ENCODE peak calls at places on chromosomes 2 and 18, in six cellular contexts. R, Q, H, Z, X and W are unnamed samples.

GRCh38 chr2:45778720-45779171 is 127.3 kb downstream of the PRKCE start:
- DNase-seq in R (peak; percentile 64), X (peak; percentile 78), H (peak; percentile 76), Q (peak; percentile 87), Z (peak; percentile 11), W (peak; percentile 57)

GRCh38 chr2:176188969-176189665 is 649 bp downstream of the HOXD1 start:
- DNase-seq in H (no peak), Q (no peak), X (peak; percentile 71), R (no peak), Z (no peak), W (no peak)

GRCh38 chr2:238650536-238650935 is 197.3 kb upstream of the TWIST2 start:
- DNase-seq in Q (no peak), Z (no peak), X (no peak), H (no peak), R (no peak), W (no peak)

GRCh38 chr2:157747280-157747679 is 118.6 kb upstream of the ACVR1C start:
- DNase-seq in R (no peak), H (no peak), X (no peak), Q (no peak), Z (no peak), W (no peak)

GRCh38 chr2:38074047-38074774 is 1.7 kb downstream of the CYP1B1 start:
- DNase-seq in H (no peak), Q (no peak), Z (no peak), R (no peak), X (peak; percentile 71), W (no peak)

GRCh38 chr2:239357954-239358754 is 42.7 kb downstream of the HDAC4 start:
- DNase-seq in Z (no peak), H (no peak), Q (no peak), R (no peak), X (no peak), W (no peak)

GRCh38 chr18:40469851-40470250 is 1485.2 kb upstream of the PIK3C3 start:
- DNase-seq in R (no peak), H (no peak), Z (no peak), X (no peak), Q (no peak), W (no peak)

GRCh38 chr2:127596311-127597045 is 49.5 kb upstream of the GPR17 start:
- DNase-seq in H (no peak), Z (no peak), R (no peak), Q (no peak), X (no peak), W (no peak)

GRCh38 chr2:174004311-174004695 is 39.1 kb upstream of the SP3 start:
- DNase-seq in X (no peak), R (no peak), Q (no peak), H (no peak), Z (no peak), W (no peak)

GRCh38 chr2:174003635-174004310 is 38.6 kb upstream of the SP3 start:
- DNase-seq in R (no peak), Z (no peak), X (no peak), Q (no peak), H (peak; percentile 64), W (no peak)

GRCh38 chr2:174005801-174006419 is 40.7 kb upstream of the SP3 start:
- DNase-seq in X (no peak), Z (no peak), H (no peak), R (no peak), Q (no peak), W (no peak)

GRCh38 chr2:174007010-174007409 is 41.8 kb upstream of the SP3 start:
- DNase-seq in X (no peak), R (no peak), Z (no peak), Q (no peak), H (no peak), W (no peak)

DNA sequence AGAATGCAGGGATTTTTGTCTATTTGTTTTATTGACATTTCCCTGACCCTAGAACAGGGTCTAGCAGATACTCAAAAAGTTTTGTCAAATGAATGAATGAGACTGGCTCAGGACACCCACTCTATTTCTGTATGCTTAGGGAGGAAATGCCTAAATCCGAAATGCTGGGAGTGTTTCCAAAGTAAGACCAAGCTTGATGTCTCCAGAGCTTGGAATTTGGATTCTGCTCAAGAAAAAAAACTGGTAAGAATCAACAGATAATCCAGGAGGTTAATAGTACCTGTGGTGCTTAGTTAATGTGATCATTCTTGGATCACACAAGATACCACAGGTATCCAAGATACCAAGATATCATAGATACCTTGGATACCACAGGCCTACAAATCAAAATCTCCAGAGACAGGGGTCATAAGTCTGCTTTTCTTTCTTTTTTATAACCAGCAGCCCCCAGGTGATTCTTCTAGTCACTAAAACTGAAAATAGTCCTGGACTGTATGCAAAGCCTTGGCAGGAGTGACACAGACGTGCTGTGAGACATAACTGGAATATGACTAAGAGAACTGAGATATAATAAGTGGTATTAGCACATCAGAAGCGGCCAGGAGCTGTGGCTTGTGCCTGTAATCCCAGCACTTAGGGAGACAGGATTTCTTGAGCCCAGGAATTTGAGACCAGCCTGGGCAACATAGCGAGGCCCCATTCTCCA is 39.9 kb upstream of the SP3 start:
- DNase-seq in X (no peak), H (no peak), Q (no peak), Z (no peak), R (no peak), W (no peak)
- TF ChIP-seq ZNF274 in X (no peak), H (no peak), Q (no peak), Z (no peak), R (no peak), W (no peak)

GRCh38 chr2:219418570-219419189 is 503 bp downstream of the DES start:
- DNase-seq in Q (no peak), Z (no peak), H (no peak), R (no peak), X (no peak), W (no peak)
- H3K4me1 ChIP-seq in Q (peaks cover 16% of the 10 kb centered on the region), Z (no peaks in the 10 kb centered on the region), H (peaks cover 10% of the 10 kb centered on the region), R (peaks cover 13% of the 10 kb centered on the region), X (peaks cover 8% of the 10 kb centered on the region), W (peaks cover 17% of the 10 kb centered on the region)

GRCh38 chr2:27223416-27223815 is 6.2 kb downstream of the CAD start:
- DNase-seq in R (no peak), Q (no peak), H (no peak), X (no peak), Z (no peak), W (no peak)

GRCh38 chr2:27222407-27222806 is 5.2 kb downstream of the CAD start:
- DNase-seq in X (no peak), Q (no peak), Z (no peak), R (no peak), H (no peak), W (no peak)

GRCh38 chr2:27220091-27220490 is 2.9 kb downstream of the CAD start:
- DNase-seq in H (no peak), Q (no peak), Z (no peak), R (no peak), X (no peak), W (no peak)

GRCh38 chr2:27218614-27219013 is 1.4 kb downstream of the CAD start:
- DNase-seq in H (no peak), X (no peak), R (no peak), Q (no peak), Z (no peak), W (no peak)

GRCh38 chr2:27221166-27221565 is 4.0 kb downstream of the CAD start:
- DNase-seq in R (no peak), Z (no peak), H (no peak), X (no peak), Q (no peak), W (no peak)
- TF ChIP-seq ZNF274 in R (no peak), Z (no peak), H (no peak), X (no peak), Q (no peak), W (no peak)

GRCh38 chr18:49845629-49846252 is 32.4 kb upstream of the ACAA2 start:
- DNase-seq in R (no peak), Q (no peak), H (no peak), Z (no peak), X (no peak), W (no peak)

GRCh38 chr18:49846263-49846662 is 32.9 kb upstream of the ACAA2 start:
- DNase-seq in H (no peak), R (no peak), Q (no peak), Z (no peak), X (no peak), W (no peak)

GRCh38 chr18:49848115-49848514 is 34.8 kb upstream of the ACAA2 start:
- DNase-seq in H (no peak), R (no peak), Z (no peak), Q (no peak), X (no peak), W (no peak)

GRCh38 chr18:49847524-49847923 is 34.2 kb upstream of the ACAA2 start:
- DNase-seq in Q (no peak), X (no peak), H (no peak), Z (no peak), R (no peak), W (no peak)

GRCh38 chr18:49846718-49847470 is 33.6 kb upstream of the ACAA2 start:
- DNase-seq in R (no peak), Q (no peak), Z (no peak), X (no peak), H (no peak), W (no peak)
- H3K4me1 ChIP-seq in R (peaks cover 40% of the 10 kb centered on the region), Q (no peaks in the 10 kb centered on the region), Z (no peaks in the 10 kb centered on the region), X (no peaks in the 10 kb centered on the region), H (peaks cover 14% of the 10 kb centered on the region), W (peaks cover 8% of the 10 kb centered on the region)

GRCh38 chr2:241540391-241540765 is 18.2 kb upstream of the BOK start:
- DNase-seq in R (no peak), H (no peak), X (no peak), Z (no peak), Q (no peak), W (no peak)

GRCh38 chr2:241540766-241541561 is 17.6 kb upstream of the BOK start:
- DNase-seq in H (no peak), Z (no peak), Q (peak; percentile 98), X (peak; percentile 99), R (peak; percentile 70), W (peak; percentile 47)

GRCh38 chr2:241539616-241540374 is 18.8 kb upstream of the BOK start:
- DNase-seq in Q (no peak), X (no peak), H (no peak), Z (no peak), R (no peak), W (no peak)

GRCh38 chr2:241541564-241542277 is 16.8 kb upstream of the BOK start:
- DNase-seq in Z (no peak), X (no peak), R (no peak), Q (no peak), H (no peak), W (no peak)

DNA sequence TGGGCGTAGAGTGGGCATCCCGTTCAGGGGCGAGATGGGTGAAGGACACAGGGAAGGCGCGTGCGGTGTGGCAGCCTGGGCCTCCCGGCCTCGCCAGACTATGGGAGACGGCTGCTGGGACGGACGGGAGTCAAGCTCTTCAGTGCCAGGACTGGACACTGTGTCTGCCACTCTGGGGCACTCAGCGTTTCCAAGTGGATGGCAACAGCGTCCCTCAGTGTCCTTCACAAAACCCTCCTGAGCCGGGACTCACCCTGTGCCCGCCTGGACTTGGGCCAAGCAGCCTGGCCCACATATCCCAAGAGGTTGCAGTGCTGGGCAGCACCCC is 16.3 kb upstream of the BOK start:
- DNase-seq in Q (no peak), X (no peak), R (no peak), H (no peak), Z (no peak), W (no peak)
- TF ChIP-seq ZNF274 in Q (no peak), X (no peak), R (no peak), H (no peak), Z (no peak), W (no peak)

DNA sequence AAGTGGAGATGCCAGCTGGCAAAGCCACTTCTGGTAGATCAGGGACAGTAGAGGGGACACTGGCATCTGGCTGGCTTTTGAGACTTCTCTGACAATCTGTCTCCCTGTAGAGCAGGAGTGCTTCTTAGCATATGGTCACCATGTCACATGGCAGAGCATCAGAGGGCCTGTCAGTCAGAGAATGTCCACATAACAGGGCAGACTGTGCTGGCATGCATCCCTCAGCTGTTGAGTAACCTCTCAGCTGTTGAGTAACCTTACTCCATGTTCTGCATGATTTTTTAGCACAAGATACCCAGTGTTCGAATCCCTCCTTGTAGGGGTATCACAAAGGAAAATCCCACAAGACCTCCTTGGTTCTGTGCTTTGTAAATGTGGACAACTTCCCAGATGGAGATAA is 442.6 kb upstream of the HNMT start:
- DNase-seq in R (no peak), Z (no peak), Q (no peak), X (no peak), H (no peak), W (no peak)
- H3K4me1 ChIP-seq in R (no peaks in the 10 kb centered on the region), Z (no peaks in the 10 kb centered on the region), Q (no peaks in the 10 kb centered on the region), X (no peaks in the 10 kb centered on the region), H (no peaks in the 10 kb centered on the region), W (no peaks in the 10 kb centered on the region)